ENCODE peak calls at places on chromosome 15, in seven cellular contexts. One of them, this sample, is unnamed.
A peak's percentile ranks its signal among the peaks of the same experiment; 100 is the strongest.

GRCh38 chr15:70533931-70534742 is 229.2 kb downstream of the UACA start:
- DNase-seq in A549: no peak
- DNase-seq in fibroblast of villous mesenchyme: peak; percentile 8
- DNase-seq in right lobe of liver: no peak
- DNase-seq in cardiac fibroblast: no peak
- DNase-seq in heart left ventricle: no peak
- DNase-seq in K562: no peak
- DNase-seq in this sample: no peak

GRCh38 chr15:68186671-68187397 is 18.3 kb downstream of the CALML4 start:
- DNase-seq in heart left ventricle: no peak
- DNase-seq in A549: no peak
- DNase-seq in right lobe of liver: no peak
- DNase-seq in K562: no peak
- DNase-seq in cardiac fibroblast: peak; percentile 77
- DNase-seq in fibroblast of villous mesenchyme: peak; percentile 59
- DNase-seq in this sample: no peak

GRCh38 chr15:60074181-60074885 is 70.2 kb downstream of the FOXB1 start:
- DNase-seq in heart left ventricle: no peak
- DNase-seq in A549: no peak
- DNase-seq in fibroblast of villous mesenchyme: no peak
- DNase-seq in cardiac fibroblast: no peak
- DNase-seq in right lobe of liver: no peak
- DNase-seq in K562: no peak
- DNase-seq in this sample: no peak

GRCh38 chr15:39804026-39804425 is 21.4 kb upstream of the FSIP1 start:
- DNase-seq in fibroblast of villous mesenchyme: peak; percentile 90
- DNase-seq in cardiac fibroblast: peak; percentile 70
- DNase-seq in heart left ventricle: no peak
- DNase-seq in K562: no peak
- DNase-seq in right lobe of liver: no peak
- DNase-seq in A549: peak; percentile 10
- DNase-seq in this sample: no peak

GRCh38 chr15:37824717-37825382 is 109.6 kb upstream of the TMCO5A start:
- DNase-seq in right lobe of liver: no peak
- DNase-seq in K562: peak; percentile 7
- DNase-seq in cardiac fibroblast: peak; percentile 96
- DNase-seq in heart left ventricle: no peak
- DNase-seq in fibroblast of villous mesenchyme: peak; percentile 94
- DNase-seq in A549: peak; percentile 60
- DNase-seq in this sample: peak; percentile 19

GRCh38 chr15:25802285-25802830 is 60.8 kb downstream of the ATP10A start:
- DNase-seq in A549: no peak
- DNase-seq in K562: no peak
- DNase-seq in fibroblast of villous mesenchyme: no peak
- DNase-seq in cardiac fibroblast: no peak
- DNase-seq in right lobe of liver: no peak
- DNase-seq in heart left ventricle: no peak
- DNase-seq in this sample: no peak

GRCh38 chr15:39685999-39686613 is 96.5 kb downstream of the FSIP1 start:
- DNase-seq in A549: peak; percentile 56
- DNase-seq in K562: peak; percentile 63
- DNase-seq in fibroblast of villous mesenchyme: peak; percentile 70
- DNase-seq in cardiac fibroblast: peak; percentile 77
- DNase-seq in heart left ventricle: peak; percentile 31
- DNase-seq in right lobe of liver: no peak
- DNase-seq in this sample: peak; percentile 24

GRCh38 chr15:42490246-42490742 is 647 bp downstream of the ZNF106 start:
- DNase-seq in cardiac fibroblast: peak; percentile 31
- DNase-seq in heart left ventricle: no peak
- DNase-seq in fibroblast of villous mesenchyme: peak; percentile 35
- DNase-seq in K562: no peak
- DNase-seq in right lobe of liver: no peak
- DNase-seq in A549: no peak
- DNase-seq in this sample: no peak

GRCh38 chr15:89459271-89460038 is 36.9 kb downstream of the RHCG start:
- DNase-seq in heart left ventricle: no peak
- DNase-seq in K562: no peak
- DNase-seq in right lobe of liver: peak; percentile 78
- DNase-seq in cardiac fibroblast: no peak
- DNase-seq in A549: no peak
- DNase-seq in fibroblast of villous mesenchyme: no peak
- DNase-seq in this sample: no peak

GRCh38 chr15:96142498-96142897 is 188.0 kb upstream of the NR2F2 start:
- DNase-seq in fibroblast of villous mesenchyme: no peak
- DNase-seq in K562: no peak
- DNase-seq in heart left ventricle: no peak
- DNase-seq in A549: no peak
- DNase-seq in right lobe of liver: no peak
- DNase-seq in cardiac fibroblast: no peak
- DNase-seq in this sample: no peak

GRCh38 chr15:63502843-63503738 is 1.3 kb upstream of the USP3 start:
- DNase-seq in A549: peak; percentile 99
- DNase-seq in cardiac fibroblast: peak; percentile 98
- DNase-seq in right lobe of liver: peak; percentile 97
- DNase-seq in K562: peak; percentile 71
- DNase-seq in heart left ventricle: peak; percentile 88
- DNase-seq in fibroblast of villous mesenchyme: peak; percentile 99
- DNase-seq in this sample: peak; percentile 83

GRCh38 chr15:66758844-66759243 is 56.8 kb downstream of the SMAD6 start:
- DNase-seq in A549: no peak
- DNase-seq in heart left ventricle: no peak
- DNase-seq in fibroblast of villous mesenchyme: no peak
- DNase-seq in K562: no peak
- DNase-seq in right lobe of liver: no peak
- DNase-seq in cardiac fibroblast: no peak
- DNase-seq in this sample: no peak

GRCh38 chr15:71348597-71348996 is 233.3 kb downstream of the THSD4 start:
- DNase-seq in A549: no peak
- DNase-seq in fibroblast of villous mesenchyme: no peak
- DNase-seq in K562: no peak
- DNase-seq in right lobe of liver: no peak
- DNase-seq in heart left ventricle: no peak
- DNase-seq in cardiac fibroblast: no peak
- DNase-seq in this sample: no peak

GRCh38 chr15:69012761-69013364 is 1.6 kb upstream of the NOX5 start:
- DNase-seq in right lobe of liver: no peak
- DNase-seq in heart left ventricle: no peak
- DNase-seq in fibroblast of villous mesenchyme: peak; percentile 63
- DNase-seq in K562: no peak
- DNase-seq in cardiac fibroblast: no peak
- DNase-seq in A549: no peak
- DNase-seq in this sample: no peak

GRCh38 chr15:58793862-58794261 is 22.8 kb downstream of the MINDY2 start:
- DNase-seq in K562: no peak
- DNase-seq in cardiac fibroblast: no peak
- DNase-seq in fibroblast of villous mesenchyme: no peak
- DNase-seq in A549: no peak
- DNase-seq in heart left ventricle: peak; percentile 35
- DNase-seq in right lobe of liver: no peak
- DNase-seq in this sample: no peak

GRCh38 chr15:41648770-41649169 is 11.4 kb upstream of the MGA start:
- DNase-seq in A549: no peak
- DNase-seq in K562: no peak
- DNase-seq in heart left ventricle: no peak
- DNase-seq in right lobe of liver: no peak
- DNase-seq in fibroblast of villous mesenchyme: no peak
- DNase-seq in cardiac fibroblast: peak; percentile 62
- DNase-seq in this sample: no peak

GRCh38 chr15:28104326-28104725 is 5.2 kb upstream of the OCA2 start:
- DNase-seq in K562: no peak
- DNase-seq in right lobe of liver: no peak
- DNase-seq in A549: no peak
- DNase-seq in fibroblast of villous mesenchyme: no peak
- DNase-seq in cardiac fibroblast: no peak
- DNase-seq in heart left ventricle: no peak
- DNase-seq in this sample: no peak

GRCh38 chr15:100973351-100974034 is 54.3 kb downstream of the LRRK1 start:
- DNase-seq in K562: no peak
- DNase-seq in right lobe of liver: no peak
- DNase-seq in fibroblast of villous mesenchyme: no peak
- DNase-seq in A549: no peak
- DNase-seq in cardiac fibroblast: no peak
- DNase-seq in heart left ventricle: no peak
- DNase-seq in this sample: no peak

GRCh38 chr15:73564255-73564654 is 68.9 kb downstream of the NPTN start:
- DNase-seq in right lobe of liver: no peak
- DNase-seq in fibroblast of villous mesenchyme: peak; percentile 33
- DNase-seq in K562: peak; percentile 57
- DNase-seq in cardiac fibroblast: peak; percentile 80
- DNase-seq in A549: peak; percentile 12
- DNase-seq in heart left ventricle: no peak
- DNase-seq in this sample: no peak

GRCh38 chr15:47725924-47726323 is 8.6 kb downstream of the SEMA6D start:
- DNase-seq in cardiac fibroblast: no peak
- DNase-seq in fibroblast of villous mesenchyme: no peak
- DNase-seq in K562: no peak
- DNase-seq in A549: no peak
- DNase-seq in heart left ventricle: peak; percentile 69
- DNase-seq in right lobe of liver: no peak
- DNase-seq in this sample: no peak

GRCh38 chr15:63238796-63239195 is 38.6 kb upstream of the APH1B start:
- DNase-seq in fibroblast of villous mesenchyme: peak; percentile 51
- DNase-seq in heart left ventricle: no peak
- DNase-seq in right lobe of liver: no peak
- DNase-seq in A549: no peak
- DNase-seq in K562: peak; percentile 23
- DNase-seq in cardiac fibroblast: peak; percentile 75
- DNase-seq in this sample: peak; percentile 60

GRCh38 chr15:34514251-34514760 is 69.1 kb downstream of the GOLGA8B start:
- DNase-seq in heart left ventricle: peak; percentile 62
- DNase-seq in cardiac fibroblast: no peak
- DNase-seq in fibroblast of villous mesenchyme: peak; percentile 29
- DNase-seq in right lobe of liver: no peak
- DNase-seq in A549: peak; percentile 21
- DNase-seq in K562: peak; percentile 85
- DNase-seq in this sample: no peak

GRCh38 chr15:52023169-52023922 is 4.3 kb downstream of the MAPK6 start:
- DNase-seq in right lobe of liver: no peak
- DNase-seq in heart left ventricle: no peak
- DNase-seq in cardiac fibroblast: no peak
- DNase-seq in A549: peak; percentile 38
- DNase-seq in fibroblast of villous mesenchyme: peak; percentile 29
- DNase-seq in K562: no peak
- DNase-seq in this sample: no peak
- TF ChIP-seq CTCF in right lobe of liver: no peak
- TF ChIP-seq CTCF in heart left ventricle: no peak
- TF ChIP-seq CTCF in cardiac fibroblast: no peak
- TF ChIP-seq CTCF in A549: no peak
- TF ChIP-seq CTCF in fibroblast of villous mesenchyme: no peak
- TF ChIP-seq CTCF in K562: no peak
- TF ChIP-seq CTCF in this sample: no peak

GRCh38 chr15:87496795-87497194 is 759.7 kb downstream of the NTRK3 start:
- DNase-seq in cardiac fibroblast: no peak
- DNase-seq in K562: no peak
- DNase-seq in heart left ventricle: no peak
- DNase-seq in A549: no peak
- DNase-seq in fibroblast of villous mesenchyme: no peak
- DNase-seq in right lobe of liver: no peak
- DNase-seq in this sample: no peak
- TF ChIP-seq CTCF in cardiac fibroblast: no peak
- TF ChIP-seq CTCF in K562: no peak
- TF ChIP-seq CTCF in heart left ventricle: no peak
- TF ChIP-seq CTCF in A549: no peak
- TF ChIP-seq CTCF in fibroblast of villous mesenchyme: no peak
- TF ChIP-seq CTCF in right lobe of liver: no peak
- TF ChIP-seq CTCF in this sample: no peak

GRCh38 chr15:99424131-99424571 is 141.6 kb upstream of the MEF2A start:
- DNase-seq in right lobe of liver: peak; percentile 33
- DNase-seq in K562: no peak
- DNase-seq in A549: no peak
- DNase-seq in fibroblast of villous mesenchyme: no peak
- DNase-seq in cardiac fibroblast: no peak
- DNase-seq in heart left ventricle: no peak
- DNase-seq in this sample: no peak

GRCh38 chr15:99426431-99427105 is 139.2 kb upstream of the MEF2A start:
- DNase-seq in heart left ventricle: no peak
- DNase-seq in A549: no peak
- DNase-seq in cardiac fibroblast: no peak
- DNase-seq in right lobe of liver: peak; percentile 32
- DNase-seq in K562: no peak
- DNase-seq in fibroblast of villous mesenchyme: no peak
- DNase-seq in this sample: no peak

GRCh38 chr15:99427210-99427609 is 138.6 kb upstream of the MEF2A start:
- DNase-seq in K562: no peak
- DNase-seq in cardiac fibroblast: no peak
- DNase-seq in fibroblast of villous mesenchyme: no peak
- DNase-seq in heart left ventricle: no peak
- DNase-seq in right lobe of liver: peak; percentile 31
- DNase-seq in A549: no peak
- DNase-seq in this sample: no peak

GRCh38 chr15:99424978-99425665 is 140.7 kb upstream of the MEF2A start:
- DNase-seq in right lobe of liver: peak; percentile 52
- DNase-seq in fibroblast of villous mesenchyme: peak; percentile 97
- DNase-seq in A549: no peak
- DNase-seq in cardiac fibroblast: peak; percentile 92
- DNase-seq in K562: no peak
- DNase-seq in heart left ventricle: peak; percentile 55
- DNase-seq in this sample: peak; percentile 23

GRCh38 chr15:99425666-99426301 is 140.0 kb upstream of the MEF2A start:
- DNase-seq in cardiac fibroblast: peak; percentile 22
- DNase-seq in K562: no peak
- DNase-seq in heart left ventricle: no peak
- DNase-seq in fibroblast of villous mesenchyme: no peak
- DNase-seq in A549: peak; percentile 24
- DNase-seq in right lobe of liver: peak; percentile 50
- DNase-seq in this sample: no peak
- TF ChIP-seq CTCF in cardiac fibroblast: peak; percentile 11
- TF ChIP-seq CTCF in K562: no peak
- TF ChIP-seq CTCF in heart left ventricle: no peak
- TF ChIP-seq CTCF in fibroblast of villous mesenchyme: peak; percentile 22
- TF ChIP-seq CTCF in A549: no peak
- TF ChIP-seq CTCF in right lobe of liver: no peak
- TF ChIP-seq CTCF in this sample: peak; percentile 5

GRCh38 chr15:35626531-35626930 is 80.6 kb upstream of the DPH6 start:
- DNase-seq in cardiac fibroblast: no peak
- DNase-seq in right lobe of liver: no peak
- DNase-seq in heart left ventricle: no peak
- DNase-seq in fibroblast of villous mesenchyme: peak; percentile 26
- DNase-seq in K562: no peak
- DNase-seq in A549: no peak
- DNase-seq in this sample: peak; percentile 62
- TF ChIP-seq CTCF in cardiac fibroblast: no peak
- TF ChIP-seq CTCF in right lobe of liver: no peak
- TF ChIP-seq CTCF in heart left ventricle: no peak
- TF ChIP-seq CTCF in fibroblast of villous mesenchyme: no peak
- TF ChIP-seq CTCF in K562: no peak
- TF ChIP-seq CTCF in A549: no peak
- TF ChIP-seq CTCF in this sample: no peak